ENCODE peak calls at places on chromosomes 11 and 22, in eight cellular contexts. C is mucosa of descending colon, K is heart right ventricle, E is AG04450, J is suprapubic skin, S is esophagus squamous epithelium, U is aorta, V is GM23248. G is an unnamed sample.

GRCh38 chr11:134503596-134503995 is 91.6 kb upstream of the B3GAT1 start:
- DNase-seq in C (no peak), K (no peak), E (no peak), J (no peak), S (no peak), U (no peak), V (no peak), G (no peak)

GRCh38 chr11:10450451-10451398 is 4.3 kb upstream of the AMPD3 start:
- DNase-seq in C (peak; percentile 78), K (no peak), E (no peak), J (no peak), S (no peak), U (no peak), V (peak; percentile 45), G (no peak)

GRCh38 chr22:42069801-42070516 is 653 bp downstream of the NAGA start:
- DNase-seq in C (no peak), K (no peak), E (no peak), J (no peak), S (no peak), U (no peak), V (no peak), G (peak; percentile 57)

GRCh38 chr11:45926536-45927331 is 4.3 kb downstream of the LARGE2 start:
- DNase-seq in C (peak; percentile 46), K (no peak), E (no peak), J (no peak), S (no peak), U (no peak), V (no peak), G (no peak)

GRCh38 chr11:78684377-78684776 is 109.7 kb upstream of the NARS2 start:
- DNase-seq in C (no peak), K (no peak), E (no peak), J (no peak), S (no peak), U (no peak), V (no peak), G (no peak)

GRCh38 chr11:65557280-65558001 is 718 bp downstream of the LTBP3 start:
- DNase-seq in C (no peak), K (peak; percentile 43), E (no peak), J (no peak), S (no peak), U (no peak), V (peak; percentile 47), G (no peak)

GRCh38 chr11:36089920-36090319 is 146.1 kb downstream of the LDLRAD3 start:
- DNase-seq in C (no peak), K (no peak), E (no peak), J (no peak), S (no peak), U (no peak), V (no peak), G (no peak)

GRCh38 chr22:32218470-32218869 is 13.6 kb upstream of the RFPL2 start:
- DNase-seq in C (no peak), K (no peak), E (no peak), J (no peak), S (no peak), U (no peak), V (no peak), G (peak; percentile 93)

GRCh38 chr22:19455585-19456370 is 8.3 kb upstream of the C22orf39 start:
- DNase-seq in C (no peak), K (no peak), E (no peak), J (no peak), S (no peak), U (no peak), V (peak; percentile 32), G (no peak)

GRCh38 chr11:133941546-133941945 is 15.2 kb downstream of the IGSF9B start:
- DNase-seq in C (no peak), K (no peak), E (no peak), J (no peak), S (no peak), U (no peak), V (no peak), G (no peak)

GRCh38 chr11:56404393-56404792 is 8.1 kb upstream of the OR5AL1 start:
- DNase-seq in C (no peak), K (no peak), E (no peak), J (no peak), S (no peak), U (no peak), V (no peak), G (no peak)

GRCh38 chr11:40204228-40204627 is 1255.2 kb downstream of the LRRC4C start:
- DNase-seq in C (no peak), K (no peak), E (no peak), J (no peak), S (no peak), U (no peak), V (no peak), G (no peak)

GRCh38 chr11:74347381-74347780 is 35.9 kb upstream of the P4HA3 start:
- DNase-seq in C (no peak), K (no peak), E (no peak), J (no peak), S (no peak), U (no peak), V (peak; percentile 49), G (no peak)

GRCh38 chr11:13963169-13963948 is 836 bp downstream of the SPON1 start:
- DNase-seq in C (peak; percentile 59), K (peak; percentile 31), E (no peak), J (no peak), S (no peak), U (peak; percentile 62), V (peak; percentile 55), G (no peak)

GRCh38 chr22:39617761-39618757 is 47.5 kb downstream of the CACNA1I start:
- DNase-seq in C (no peak), K (no peak), E (no peak), J (no peak), S (no peak), U (no peak), V (no peak), G (no peak)

GRCh38 chr11:79363261-79363660 is 77.6 kb downstream of the TENM4 start:
- DNase-seq in C (no peak), K (no peak), E (no peak), J (no peak), S (no peak), U (no peak), V (no peak), G (no peak)

DNA sequence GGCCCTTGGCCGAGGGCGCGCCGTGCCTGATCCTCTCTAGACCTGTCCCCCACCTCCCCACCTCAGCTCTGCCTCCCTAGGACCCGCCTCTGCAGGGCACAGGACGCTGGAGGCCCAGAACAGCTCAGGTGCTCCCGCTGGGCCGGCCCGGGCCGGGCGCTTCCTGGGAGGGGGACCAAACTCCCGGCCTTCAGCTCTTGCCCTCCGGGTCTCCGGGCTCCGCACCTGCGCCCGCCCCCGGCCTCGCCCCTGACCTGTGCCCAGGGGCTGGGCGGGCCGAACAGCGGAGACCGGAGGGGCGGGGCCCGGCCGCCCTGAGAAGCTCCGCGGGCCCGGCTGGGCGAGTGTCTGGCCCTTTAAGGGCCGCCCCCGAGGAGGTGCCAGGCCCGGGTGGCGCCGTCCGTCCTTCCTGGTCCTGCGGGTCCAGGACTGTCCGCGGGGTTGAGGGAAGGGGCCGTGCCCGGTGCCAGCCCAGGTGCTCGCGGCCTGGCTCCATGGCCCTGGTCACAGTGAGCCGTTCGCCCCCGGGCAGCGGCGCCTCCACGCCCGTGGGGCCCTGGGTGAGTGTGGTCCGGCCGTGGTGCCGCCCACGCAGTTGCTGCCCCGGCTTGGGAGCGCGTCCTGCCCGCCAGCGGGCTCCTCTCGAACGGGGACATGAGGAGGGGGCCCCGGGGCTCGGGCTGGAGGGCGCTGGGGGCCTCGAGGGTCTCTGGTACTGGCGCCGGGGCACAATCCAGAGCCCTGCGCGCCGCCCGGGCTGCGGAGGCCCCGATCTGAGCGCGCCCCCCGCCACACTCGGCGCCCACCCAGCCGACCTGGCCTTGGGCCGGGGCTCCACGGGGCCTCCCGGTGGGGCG is at the start of gene SSH3:
- DNase-seq in C (peak; percentile 92), K (peak; percentile 83), E (no peak), J (peak; percentile 92), S (no peak), U (peak; percentile 85), V (peak; percentile 82), G (peak; percentile 37)
- H3K4me3 ChIP-seq in C (peak within 1 kb of the TSS; percentile 96), K (peak within 1 kb of the TSS; percentile 82), E (peak within 1 kb of the TSS; percentile 79), J (peak within 1 kb of the TSS; percentile 86), S (peak within 1 kb of the TSS; percentile 77), U (peak within 1 kb of the TSS; percentile 67), V (peak within 1 kb of the TSS; percentile 82), G (peak within 1 kb of the TSS; percentile 57)

DNA sequence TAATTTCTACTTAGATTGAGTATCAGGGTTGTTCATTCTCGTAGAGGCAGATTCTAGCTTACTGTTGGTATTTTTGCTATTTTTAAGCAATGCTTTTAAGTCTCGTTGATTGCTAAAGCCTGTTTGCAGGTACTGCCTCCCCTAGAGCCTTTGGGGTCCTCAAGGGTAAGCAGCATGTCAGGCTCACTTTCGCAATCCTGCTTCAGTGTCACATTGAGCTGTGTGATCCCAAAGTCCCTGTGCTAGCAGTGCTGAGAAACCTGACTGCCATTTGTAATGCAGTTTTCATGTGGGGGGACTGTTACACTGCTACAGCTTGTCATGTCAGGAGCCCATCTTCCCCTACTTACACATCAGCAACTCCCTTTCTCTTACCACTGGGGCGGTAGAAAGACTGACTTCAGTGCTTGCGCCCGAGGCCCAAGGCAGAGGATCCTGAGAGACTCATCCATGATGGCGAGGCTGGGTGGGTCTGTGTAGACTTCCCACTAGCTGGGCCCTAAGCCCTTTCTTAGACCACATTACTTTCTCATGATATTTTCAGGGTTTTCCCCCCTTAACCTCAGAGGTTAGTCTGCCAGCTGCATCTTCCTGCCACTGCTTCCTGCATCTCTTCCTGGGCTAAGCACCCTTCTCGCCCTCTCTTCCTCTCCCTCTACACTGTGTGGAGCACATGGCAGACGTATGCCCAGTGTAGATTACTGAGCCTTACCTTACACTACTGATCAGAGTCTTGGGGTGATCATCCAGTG is 40.8 kb upstream of the ST14 start:
- DNase-seq in C (no peak), K (no peak), E (no peak), J (no peak), S (no peak), U (no peak), V (no peak), G (peak; percentile 29)
- H3K4me3 ChIP-seq in C (no peak overlapping the region), K (no peak overlapping the region), E (no peak overlapping the region), J (no peak overlapping the region), S (no peak overlapping the region), U (no peak overlapping the region), V (no peak overlapping the region), G (no peak overlapping the region)

GRCh38 chr11:61792310-61793083 is at the start of the genes FEN1 and TMEM258:
- DNase-seq in C (peak; percentile 93), K (peak; percentile 87), E (peak; percentile 88), J (peak; percentile 97), S (peak; percentile 62), U (peak; percentile 94), V (peak; percentile 97), G (peak; percentile 88)
- H3K4me3 ChIP-seq in C (peak within 1 kb of the TSS; percentile 83), K (peak within 1 kb of the TSS; percentile 65), E (peak within 1 kb of the TSS; percentile 96), J (peak within 1 kb of the TSS; percentile 68), S (peak within 1 kb of the TSS; percentile 49), U (peak within 1 kb of the TSS; percentile 65), V (peak within 1 kb of the TSS; percentile 95), G (peak within 1 kb of the TSS; percentile 78)

GRCh38 chr11:836274-836673 is 3.5 kb downstream of the CD151 start:
- DNase-seq in C (no peak), K (no peak), E (no peak), J (no peak), S (no peak), U (no peak), V (no peak), G (no peak)

GRCh38 chr11:832529-833113 is at the start of gene CD151:
- DNase-seq in C (peak; percentile 78), K (peak; percentile 60), E (no peak), J (no peak), S (no peak), U (no peak), V (peak; percentile 90), G (no peak)

GRCh38 chr11:833114-833791 is 501 bp downstream of the CD151 start:
- DNase-seq in C (peak; percentile 81), K (peak; percentile 72), E (no peak), J (no peak), S (no peak), U (peak; percentile 76), V (peak; percentile 85), G (no peak)

GRCh38 chr11:833849-834311 is 1.1 kb downstream of the CD151 start:
- DNase-seq in C (peak; percentile 62), K (no peak), E (no peak), J (no peak), S (no peak), U (no peak), V (peak; percentile 62), G (no peak)

GRCh38 chr11:834371-835316 is 1.9 kb downstream of the CD151 start:
- DNase-seq in C (peak; percentile 88), K (peak; percentile 82), E (no peak), J (no peak), S (no peak), U (peak; percentile 93), V (peak; percentile 92), G (no peak)
- H3K4me3 ChIP-seq in C (no peak overlapping the region), K (peak overlapping the region; percentile 69), E (peak overlapping the region; percentile 77), J (peak overlapping the region; percentile 85), S (peak overlapping the region; percentile 3), U (no peak overlapping the region), V (peak overlapping the region; percentile 92), G (no peak overlapping the region)